ENCODE peak calls at places on chromosomes 16 and 17, in four cellular contexts. Q is K562, P is GM12878, H is HepG2. X is an unnamed sample.

GRCh38 chr17:62821213-62822079 is 13.3 kb upstream of the MARCHF10 start:
- DNase-seq in Q (no peak), P (no peak), H (no peak), X (no peak)

GRCh38 chr16:89785523-89786155 is 30.8 kb downstream of the FANCA start:
- DNase-seq in Q (no peak), P (no peak), H (no peak), X (no peak)

GRCh38 chr16:85261657-85262557 is 149.6 kb upstream of the CIBAR2 start:
- DNase-seq in Q (peak), P (no peak), H (no peak), X (no peak)

GRCh38 chr16:58488531-58488930 is 11.4 kb upstream of the NDRG4 start:
- DNase-seq in Q (peak), P (no peak), H (no peak), X (no peak)

GRCh38 chr16:65059421-65059980 is 62.4 kb downstream of the CDH11 start:
- DNase-seq in Q (no peak), P (no peak), H (no peak), X (no peak)

GRCh38 chr16:24174504-24174903 is 81.6 kb upstream of the CACNG3 start:
- DNase-seq in Q (no peak), P (no peak), H (no peak), X (no peak)

GRCh38 chr16:22813223-22813945 is 578 bp upstream of the HS3ST2 start:
- DNase-seq in Q (peak), P (no peak), H (peak), X (peak)

GRCh38 chr17:50785942-50786570 is 18.7 kb upstream of the ANKRD40CL start:
- DNase-seq in Q (no peak), P (no peak), H (no peak), X (no peak)

GRCh38 chr17:50692448-50693040 is 15.2 kb downstream of the ANKRD40 start:
- DNase-seq in Q (no peak), P (no peak), H (no peak), X (no peak)

GRCh38 chr17:21823130-21823529 is 130.8 kb downstream of the KCNJ18 start:
- DNase-seq in Q (no peak), P (no peak), H (no peak), X (no peak)

GRCh38 chr16:60217787-60218186 is 1483.7 kb upstream of the GOT2 start:
- DNase-seq in Q (no peak), P (no peak), H (no peak), X (no peak)

GRCh38 chr17:57866319-57866718 is 16.5 kb upstream of the MRPS23 start:
- DNase-seq in Q (no peak), P (no peak), H (no peak), X (no peak)

GRCh38 chr16:84458606-84459516 is 45.6 kb downstream of the MEAK7 start:
- DNase-seq in Q (no peak), P (no peak), H (no peak), X (no peak)

GRCh38 chr17:10613775-10614513 is 43.2 kb downstream of the MYH3 start:
- DNase-seq in Q (no peak), P (no peak), H (no peak), X (no peak)

GRCh38 chr17:37519241-37519985 is 29.7 kb downstream of the DUSP14 start:
- DNase-seq in Q (peak), P (no peak), H (no peak), X (no peak)

GRCh38 chr17:41835214-41835799 is 725 bp downstream of the NT5C3B start:
- DNase-seq in Q (no peak), P (no peak), H (no peak), X (no peak)

GRCh38 chr17:82330322-82331239 is 3.0 kb downstream of the SECTM1 start:
- DNase-seq in Q (no peak), P (no peak), H (peak), X (no peak)

GRCh38 chr17:8930664-8931063 is 34.8 kb downstream of the PIK3R5 start:
- DNase-seq in Q (no peak), P (no peak), H (no peak), X (no peak)

GRCh38 chr17:31052187-31052889 is 42.4 kb upstream of the NF1 start:
- DNase-seq in Q (peak), P (no peak), H (peak), X (no peak)

GRCh38 chr17:34892864-34893263 is 68.4 kb downstream of the CCT6B start:
- DNase-seq in Q (peak), P (no peak), H (no peak), X (peak)

GRCh38 chr16:54594646-54595381 is 308.2 kb upstream of the IRX3 start:
- DNase-seq in Q (no peak), P (no peak), H (no peak), X (no peak)

GRCh38 chr17:76993636-76994035 is 125.4 kb downstream of the MGAT5B start:
- DNase-seq in Q (no peak), P (no peak), H (no peak), X (no peak)

GRCh38 chr16:88325976-88326375 is 56.8 kb upstream of the ZNF469 start:
- DNase-seq in Q (no peak), P (no peak), H (no peak), X (no peak)

GRCh38 chr16:57538235-57538711 is 1.9 kb upstream of the CCDC102A start:
- DNase-seq in Q (no peak), P (no peak), H (no peak), X (peak)

GRCh38 chr17:31573861-31574260 is 182.4 kb downstream of the RAB11FIP4 start:
- DNase-seq in Q (no peak), P (no peak), H (no peak), X (no peak)

GRCh38 chr16:67164599-67165061 is at the start of gene HSF4:
- DNase-seq in Q (peak), P (no peak), H (peak), X (no peak)

GRCh38 chr16:30166202-30166902 is 17.1 kb upstream of the CORO1A start:
- DNase-seq in Q (no peak), P (peak), H (no peak), X (no peak)

GRCh38 chr17:550041-550398 is 164.6 kb downstream of the VPS53 start:
- DNase-seq in Q (no peak), P (no peak), H (no peak), X (no peak)

GRCh38 chr16:12547608-12547922 is 256.1 kb downstream of the CPPED1 start:
- DNase-seq in Q (no peak), P (no peak), H (no peak), X (no peak)

GRCh38 chr16:8956265-8957060 is 7.2 kb downstream of the USP7 start:
- DNase-seq in Q (no peak), P (no peak), H (no peak), X (no peak)

GRCh38 chr16:82835487-82836160 is 208.9 kb downstream of the CDH13 start:
- DNase-seq in Q (no peak), P (no peak), H (no peak), X (no peak)

GRCh38 chr17:17379197-17379991 is 76.2 kb downstream of the NT5M start:
- DNase-seq in Q (no peak), P (no peak), H (peak), X (no peak)

GRCh38 chr16:81684242-81684837 is 94.8 kb upstream of the PLCG2 start:
- DNase-seq in Q (no peak), P (no peak), H (no peak), X (no peak)

GRCh38 chr16:88977028-88977844 is at the start of gene CBFA2T3:
- DNase-seq in Q (peak), P (no peak), H (no peak), X (no peak)

GRCh38 chr16:81697321-81697885 is 81.7 kb upstream of the PLCG2 start:
- DNase-seq in Q (peak), P (no peak), H (peak), X (peak)

GRCh38 chr17:4690745-4691144 is 13.2 kb downstream of the PELP1 start:
- DNase-seq in Q (no peak), P (no peak), H (no peak), X (no peak)

GRCh38 chr16:86010680-86011141 is 111.7 kb downstream of the IRF8 start:
- DNase-seq in Q (no peak), P (no peak), H (no peak), X (no peak)

DNA sequence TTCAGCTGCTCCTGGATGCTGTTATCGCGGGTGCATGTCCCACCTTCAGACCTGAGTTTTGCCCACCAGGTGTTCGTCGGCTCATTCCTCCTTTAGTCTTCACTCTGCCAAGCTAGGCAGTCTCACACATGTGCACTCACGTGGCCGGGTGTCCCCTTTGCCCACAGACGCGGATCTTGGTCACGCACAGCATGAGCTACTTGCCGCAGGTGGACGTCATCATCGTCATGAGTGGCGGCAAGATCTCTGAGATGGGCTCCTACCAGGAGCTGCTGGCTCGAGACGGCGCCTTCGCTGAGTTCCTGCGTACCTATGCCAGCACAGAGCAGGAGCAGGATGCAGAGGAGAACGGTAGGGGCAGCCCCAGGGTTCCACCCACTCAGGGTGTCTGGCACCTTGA is 133.1 kb downstream of the ABCC6 start:
- DNase-seq in Q (no peak), P (no peak), H (no peak), X (no peak)
- TF ChIP-seq TARDBP in Q (no peak), P (no peak), H (no peak), X (no peak)

GRCh38 chr16:79752421-79752820 is 151.9 kb upstream of the MAF start:
- DNase-seq in Q (no peak), P (no peak), H (no peak), X (no peak)
- TF ChIP-seq TARDBP in Q (no peak), P (no peak), H (no peak), X (no peak)

GRCh38 chr17:45224671-45225050 is 3.0 kb downstream of the FMNL1 start:
- DNase-seq in Q (no peak), P (no peak), H (no peak), X (no peak)
- TF ChIP-seq TARDBP in Q (no peak), P (no peak), H (no peak), X (no peak)

GRCh38 chr17:48541574-48542113 is 3.3 kb downstream of the HOXB2 start:
- DNase-seq in Q (peak), P (no peak), H (no peak), X (no peak)

GRCh38 chr17:48543854-48544355 is 1.0 kb downstream of the HOXB2 start:
- DNase-seq in Q (no peak), P (no peak), H (no peak), X (no peak)

GRCh38 chr17:48542114-48542955 is 2.6 kb downstream of the HOXB2 start:
- DNase-seq in Q (peak), P (no peak), H (no peak), X (no peak)

GRCh38 chr17:48544356-48545021 is 420 bp downstream of the HOXB2 start:
- DNase-seq in Q (peak), P (no peak), H (no peak), X (peak)

GRCh38 chr17:48542956-48543853 is 1.7 kb downstream of the HOXB2 start:
- DNase-seq in Q (peak), P (no peak), H (no peak), X (peak)
- TF ChIP-seq TARDBP in Q (no peak), P (no peak), H (no peak), X (no peak)

X was measured in HEK293T.